ENCODE peak calls at places on chromosome 11, in ten cellular contexts. One of them, this sample, is unnamed.

GRCh38 chr11:7673724-7674434 is 579 bp upstream of the CYB5R2 start:
- DNase-seq in activated T-cell treated with anti-CD3 and anti-CD28 coated beads for 1 hour: no peak
- DNase-seq in stimulated activated CD8-positive, alpha-beta memory T cell treated with anti-CD3 and anti-CD28 coated beads, Interleukin-7, amount 100 ng/mL, for 1 hour: no peak
- DNase-seq in tibial nerve: no peak
- DNase-seq in amygdala: no peak
- DNase-seq in left kidney: peak; percentile 91
- DNase-seq in C1 segment of cervical spinal cord: no peak
- DNase-seq in left lobe of liver: no peak
- DNase-seq in brain microvascular endothelial cell: no peak
- DNase-seq in right cardiac atrium: peak; percentile 44
- DNase-seq in this sample: peak; percentile 37

GRCh38 chr11:71913716-71914115 is 14.7 kb downstream of the XNDC1N start:
- DNase-seq in stimulated activated CD8-positive, alpha-beta memory T cell treated with anti-CD3 and anti-CD28 coated beads, Interleukin-7, amount 100 ng/mL, for 1 hour: no peak
- DNase-seq in activated T-cell treated with anti-CD3 and anti-CD28 coated beads for 1 hour: no peak
- DNase-seq in left kidney: no peak
- DNase-seq in brain microvascular endothelial cell: no peak
- DNase-seq in amygdala: no peak
- DNase-seq in C1 segment of cervical spinal cord: no peak
- DNase-seq in left lobe of liver: no peak
- DNase-seq in right cardiac atrium: no peak
- DNase-seq in tibial nerve: no peak
- DNase-seq in this sample: no peak

GRCh38 chr11:38460901-38461300 is 1862.9 kb upstream of the RAG2 start:
- DNase-seq in tibial nerve: no peak
- DNase-seq in left lobe of liver: no peak
- DNase-seq in right cardiac atrium: peak; percentile 52
- DNase-seq in activated T-cell treated with anti-CD3 and anti-CD28 coated beads for 1 hour: no peak
- DNase-seq in brain microvascular endothelial cell: peak; percentile 92
- DNase-seq in stimulated activated CD8-positive, alpha-beta memory T cell treated with anti-CD3 and anti-CD28 coated beads, Interleukin-7, amount 100 ng/mL, for 1 hour: no peak
- DNase-seq in left kidney: peak; percentile 84
- DNase-seq in C1 segment of cervical spinal cord: no peak
- DNase-seq in amygdala: no peak
- DNase-seq in this sample: no peak

GRCh38 chr11:69321877-69322350 is 28.0 kb downstream of the MYEOV start:
- DNase-seq in C1 segment of cervical spinal cord: no peak
- DNase-seq in left kidney: peak; percentile 23
- DNase-seq in left lobe of liver: no peak
- DNase-seq in tibial nerve: no peak
- DNase-seq in right cardiac atrium: no peak
- DNase-seq in activated T-cell treated with anti-CD3 and anti-CD28 coated beads for 1 hour: no peak
- DNase-seq in stimulated activated CD8-positive, alpha-beta memory T cell treated with anti-CD3 and anti-CD28 coated beads, Interleukin-7, amount 100 ng/mL, for 1 hour: no peak
- DNase-seq in brain microvascular endothelial cell: peak; percentile 85
- DNase-seq in amygdala: no peak
- DNase-seq in this sample: no peak

GRCh38 chr11:35747638-35748037 is 85.1 kb downstream of the TRIM44 start:
- DNase-seq in tibial nerve: no peak
- DNase-seq in amygdala: peak; percentile 24
- DNase-seq in left lobe of liver: no peak
- DNase-seq in activated T-cell treated with anti-CD3 and anti-CD28 coated beads for 1 hour: no peak
- DNase-seq in stimulated activated CD8-positive, alpha-beta memory T cell treated with anti-CD3 and anti-CD28 coated beads, Interleukin-7, amount 100 ng/mL, for 1 hour: no peak
- DNase-seq in left kidney: peak; percentile 56
- DNase-seq in brain microvascular endothelial cell: no peak
- DNase-seq in C1 segment of cervical spinal cord: no peak
- DNase-seq in right cardiac atrium: no peak
- DNase-seq in this sample: no peak

GRCh38 chr11:47060807-47061206 is 115.9 kb downstream of the ARFGAP2 start:
- DNase-seq in stimulated activated CD8-positive, alpha-beta memory T cell treated with anti-CD3 and anti-CD28 coated beads, Interleukin-7, amount 100 ng/mL, for 1 hour: no peak
- DNase-seq in left lobe of liver: no peak
- DNase-seq in amygdala: no peak
- DNase-seq in right cardiac atrium: no peak
- DNase-seq in left kidney: no peak
- DNase-seq in brain microvascular endothelial cell: no peak
- DNase-seq in C1 segment of cervical spinal cord: no peak
- DNase-seq in tibial nerve: no peak
- DNase-seq in activated T-cell treated with anti-CD3 and anti-CD28 coated beads for 1 hour: no peak
- DNase-seq in this sample: no peak

GRCh38 chr11:12587333-12587997 is 86.8 kb upstream of the TEAD1 start:
- DNase-seq in left lobe of liver: no peak
- DNase-seq in activated T-cell treated with anti-CD3 and anti-CD28 coated beads for 1 hour: no peak
- DNase-seq in tibial nerve: no peak
- DNase-seq in amygdala: no peak
- DNase-seq in C1 segment of cervical spinal cord: no peak
- DNase-seq in brain microvascular endothelial cell: peak; percentile 25
- DNase-seq in left kidney: peak; percentile 66
- DNase-seq in stimulated activated CD8-positive, alpha-beta memory T cell treated with anti-CD3 and anti-CD28 coated beads, Interleukin-7, amount 100 ng/mL, for 1 hour: no peak
- DNase-seq in right cardiac atrium: no peak
- DNase-seq in this sample: no peak

GRCh38 chr11:101909087-101909486 is 5.7 kb upstream of the CEP126 start:
- DNase-seq in right cardiac atrium: no peak
- DNase-seq in C1 segment of cervical spinal cord: no peak
- DNase-seq in left lobe of liver: no peak
- DNase-seq in left kidney: no peak
- DNase-seq in tibial nerve: no peak
- DNase-seq in brain microvascular endothelial cell: no peak
- DNase-seq in stimulated activated CD8-positive, alpha-beta memory T cell treated with anti-CD3 and anti-CD28 coated beads, Interleukin-7, amount 100 ng/mL, for 1 hour: no peak
- DNase-seq in activated T-cell treated with anti-CD3 and anti-CD28 coated beads for 1 hour: no peak
- DNase-seq in amygdala: no peak
- DNase-seq in this sample: no peak

GRCh38 chr11:76918941-76919386 is 58.2 kb downstream of the ACER3 start:
- DNase-seq in tibial nerve: no peak
- DNase-seq in activated T-cell treated with anti-CD3 and anti-CD28 coated beads for 1 hour: no peak
- DNase-seq in right cardiac atrium: no peak
- DNase-seq in stimulated activated CD8-positive, alpha-beta memory T cell treated with anti-CD3 and anti-CD28 coated beads, Interleukin-7, amount 100 ng/mL, for 1 hour: no peak
- DNase-seq in left lobe of liver: no peak
- DNase-seq in amygdala: no peak
- DNase-seq in C1 segment of cervical spinal cord: no peak
- DNase-seq in brain microvascular endothelial cell: peak; percentile 23
- DNase-seq in left kidney: peak; percentile 81
- DNase-seq in this sample: no peak

This sample was measured in progenitor cell of endocrine pancreas.